ENCODE peak calls at places on chromosomes 7 and 10, in ten cellular contexts. S is fibroblast of mammary gland; U is activated CD8-positive, alpha-beta memory T cell treated with anti-CD3 and anti-CD28 coated beads, Interleukin-2, amount 50 U/mL, for 48 hours; T is effector memory CD8-positive, alpha-beta T cell; Q is H7; J is RCC 7860; A is NCI-H1436; Z is NCI-H2029 treated with DMSO at 0.1 percent for 48 hours; W is T-helper 2 cell; L is AML-193. F is an unnamed sample.

GRCh38 chr7:50610521-50611277 is 45.5 kb upstream of the DDC start:
- DNase-seq in S (peak), U (no peak), T (peak), Q (no peak), J (peak), A (no peak), Z (no peak), W (no peak), L (peak), F (peak)

GRCh38 chr7:139734395-139734794 is 43.4 kb downstream of the HIPK2 start:
- DNase-seq in S (peak), U (no peak), T (no peak), Q (no peak), J (peak), A (no peak), Z (no peak), W (no peak), L (no peak), F (no peak)

GRCh38 chr7:48154792-48155413 is 16.4 kb upstream of the ABCA13 start:
- DNase-seq in S (peak), U (no peak), T (peak), Q (no peak), J (peak), A (no peak), Z (no peak), W (no peak), L (peak), F (peak)

GRCh38 chr10:72663971-72664370 is 28.0 kb upstream of the MCU start:
- DNase-seq in S (no peak), U (no peak), T (no peak), Q (no peak), J (peak), A (no peak), Z (no peak), W (no peak), L (no peak), F (no peak)

GRCh38 chr10:80996615-80997193 is 459.0 kb downstream of the SH2D4B start:
- DNase-seq in S (no peak), U (no peak), T (no peak), Q (no peak), J (no peak), A (peak), Z (no peak), W (no peak), L (no peak), F (no peak)

GRCh38 chr10:88129013-88129412 is 265.6 kb downstream of the PTEN start:
- DNase-seq in S (no peak), U (no peak), T (no peak), Q (no peak), J (no peak), A (no peak), Z (no peak), W (no peak), L (no peak), F (no peak)

GRCh38 chr7:151631968-151632749 is 112.5 kb upstream of the RHEB start:
- DNase-seq in S (peak), U (peak), T (peak), Q (peak), J (peak), A (peak), Z (peak), W (peak), L (peak), F (peak)

GRCh38 chr7:107387077-107387476 is 82.8 kb upstream of the GPR22 start:
- DNase-seq in S (peak), U (no peak), T (no peak), Q (peak), J (no peak), A (no peak), Z (no peak), W (no peak), L (no peak), F (no peak)

GRCh38 chr7:85176197-85176596 is 10.7 kb downstream of the SEMA3D start:
- DNase-seq in S (peak), U (no peak), T (no peak), Q (no peak), J (no peak), A (no peak), Z (no peak), W (no peak), L (no peak), F (no peak)

GRCh38 chr7:139109188-139109982 is at the start of gene ZC3HAV1:
- DNase-seq in S (peak), U (peak), T (peak), Q (peak), J (peak), A (peak), Z (peak), W (peak), L (peak), F (peak)

GRCh38 chr7:55140221-55140980 is 121.6 kb downstream of the EGFR start:
- DNase-seq in S (peak), U (no peak), T (no peak), Q (no peak), J (peak), A (peak), Z (no peak), W (no peak), L (peak), F (no peak)

GRCh38 chr7:133530682-133531081 is 277.8 kb downstream of the EXOC4 start:
- DNase-seq in S (peak), U (no peak), T (no peak), Q (no peak), J (peak), A (no peak), Z (peak), W (no peak), L (no peak), F (no peak)

GRCh38 chr10:132238371-132239125 is 51.8 kb downstream of the DPYSL4 start:
- DNase-seq in S (no peak), U (no peak), T (no peak), Q (no peak), J (no peak), A (no peak), Z (no peak), W (no peak), L (no peak), F (no peak)

GRCh38 chr10:122112021-122112616 is 123.2 kb downstream of the TACC2 start:
- DNase-seq in S (peak), U (no peak), T (no peak), Q (no peak), J (peak), A (no peak), Z (no peak), W (no peak), L (no peak), F (no peak)

F was measured in Kasumi-1.